ENCODE peak calls at places on chromosomes 6 and 20, in five cellular contexts. S, I, A, N and F are unnamed samples. For H3K4me1, the result is how much of the 10 kb centered on the place peaks cover.

GRCh38 chr6:33742092-33742491 is 4.6 kb downstream of the IP6K3 start:
- DNase-seq in N (no peak), A (no peak), I (no peak), S (no peak), F (peak)

GRCh38 chr6:132205946-132206345 is 195.3 kb downstream of the MOXD1 start:
- DNase-seq in S (no peak), I (no peak), A (no peak), N (no peak), F (no peak)

GRCh38 chr6:38310061-38310460 is 329.7 kb downstream of the BTBD9 start:
- DNase-seq in S (no peak), N (no peak), A (no peak), I (no peak), F (no peak)

GRCh38 chr6:137823826-137824501 is 43.1 kb upstream of the TNFAIP3 start:
- DNase-seq in A (no peak), N (peak), S (peak), I (peak), F (peak)

GRCh38 chr20:18802012-18802634 is 11.5 kb upstream of the SCP2D1 start:
- DNase-seq in N (no peak), S (no peak), I (no peak), A (no peak), F (no peak)

GRCh38 chr20:54510546-54511129 is 35.2 kb downstream of the DOK5 start:
- DNase-seq in S (peak), A (peak), N (no peak), I (no peak), F (peak)

GRCh38 chr6:29720863-29721262 is 2.4 kb upstream of the HLA-F start:
- DNase-seq in S (no peak), A (no peak), I (no peak), N (no peak), F (no peak)

GRCh38 chr6:154457881-154458284 is 52.6 kb downstream of the CNKSR3 start:
- DNase-seq in I (no peak), S (no peak), N (no peak), A (no peak), F (no peak)

GRCh38 chr6:29552512-29553051 is 7.0 kb downstream of the UBD start:
- DNase-seq in N (no peak), A (no peak), S (peak), I (no peak), F (no peak)

GRCh38 chr6:13724174-13724573 is 12.5 kb upstream of the RANBP9 start:
- DNase-seq in N (no peak), S (no peak), A (no peak), I (no peak), F (no peak)

GRCh38 chr6:136599324-136600011 is 49.2 kb upstream of the MAP7 start:
- DNase-seq in A (peak), I (no peak), N (no peak), S (peak), F (peak)

GRCh38 chr6:16730720-16731502 is 30.3 kb downstream of the ATXN1 start:
- DNase-seq in N (no peak), I (no peak), S (no peak), A (no peak), F (no peak)

GRCh38 chr6:16728513-16729182 is 32.6 kb downstream of the ATXN1 start:
- DNase-seq in S (no peak), I (no peak), A (no peak), N (no peak), F (no peak)

GRCh38 chr6:16729183-16729696 is 32.0 kb downstream of the ATXN1 start:
- DNase-seq in N (no peak), A (no peak), I (no peak), S (no peak), F (no peak)

GRCh38 chr6:16727996-16728395 is 33.3 kb downstream of the ATXN1 start:
- DNase-seq in A (no peak), N (no peak), S (no peak), I (no peak), F (no peak)

GRCh38 chr6:16729744-16730143 is 31.5 kb downstream of the ATXN1 start:
- DNase-seq in N (no peak), A (no peak), S (no peak), I (no peak), F (no peak)
- H3K4me1 ChIP-seq in N (under half), A (under half), S (under half), I (under half), F (under half)

DNA sequence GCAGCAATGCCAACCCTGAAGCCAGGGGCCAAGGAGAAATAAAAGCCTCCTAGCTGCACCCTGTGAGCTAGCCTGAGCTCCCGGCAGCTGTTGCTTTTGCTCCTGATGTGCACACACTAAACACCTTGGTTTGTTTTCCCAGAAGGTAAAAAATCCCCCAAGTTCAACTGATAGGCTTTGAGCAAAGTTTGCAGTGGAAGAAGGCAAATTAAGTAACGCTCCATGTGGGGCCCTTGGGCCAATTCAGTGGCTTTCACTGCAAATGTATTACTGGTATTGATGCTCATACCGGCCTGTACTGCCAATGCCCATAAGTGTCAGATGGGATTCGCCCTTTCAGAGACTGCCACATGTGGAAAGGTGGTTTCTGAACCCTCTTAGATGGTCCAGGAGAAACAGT is 9.4 kb upstream of the IDH3B start:
- DNase-seq in N (no peak), I (no peak), A (no peak), S (no peak), F (no peak)
- TF ChIP-seq CTCF in N (no peak), I (no peak), A (no peak), S (no peak), F (no peak)

GRCh38 chr20:57135875-57136274 is 130.6 kb downstream of the BMP7 start:
- DNase-seq in N (no peak), S (no peak), I (no peak), A (no peak), F (no peak)
- H3K27ac ChIP-seq in N (no peak), S (no peak), I (no peak), A (no peak), F (no peak)

GRCh38 chr6:144657691-144658090 is 372.6 kb downstream of the UTRN start:
- DNase-seq in S (no peak), N (no peak), I (no peak), A (no peak), F (no peak)

GRCh38 chr6:144661101-144661806 is 376.1 kb downstream of the UTRN start:
- DNase-seq in I (no peak), A (no peak), N (no peak), S (no peak), F (no peak)

GRCh38 chr6:144659202-144659731 is 374.1 kb downstream of the UTRN start:
- DNase-seq in S (peak), N (no peak), I (peak), A (peak), F (no peak)

GRCh38 chr6:144660545-144660944 is 375.4 kb downstream of the UTRN start:
- DNase-seq in S (no peak), I (no peak), A (no peak), N (no peak), F (no peak)

DNA sequence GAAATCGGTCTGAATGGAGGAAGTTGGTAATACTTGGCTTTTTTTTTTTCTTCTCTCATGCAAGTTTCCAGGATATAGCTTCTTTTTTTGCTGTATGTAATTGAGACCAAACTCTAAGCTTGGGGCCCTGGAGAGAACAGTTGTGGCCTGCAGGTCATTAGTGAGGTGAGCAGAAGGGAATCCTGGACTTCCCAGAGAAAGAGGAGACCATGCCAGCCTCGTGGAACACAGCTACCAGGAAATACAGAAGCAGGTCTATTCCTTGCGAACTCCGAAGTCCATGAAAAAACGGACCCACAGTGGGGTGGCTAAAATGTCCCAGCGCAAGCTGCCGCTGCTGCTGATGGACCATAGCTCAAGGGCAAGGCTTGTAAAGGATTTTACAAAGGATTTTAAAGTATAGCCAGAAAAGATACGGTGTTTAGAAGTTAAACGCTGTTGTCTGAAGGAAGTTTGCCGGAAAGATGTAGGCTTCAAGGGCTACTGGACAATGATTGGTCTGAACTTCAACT is 374.7 kb downstream of the UTRN start:
- DNase-seq in I (no peak), N (no peak), A (no peak), S (no peak), F (no peak)
- H3K4me1 ChIP-seq in I (under half), N (under half), A (under half), S (under half), F (under half)

GRCh38 chr20:19828233-19828632 is 70.2 kb downstream of the RIN2 start:
- DNase-seq in S (no peak), I (no peak), A (peak), N (no peak), F (no peak)
- TF ChIP-seq CTCF in S (peak), I (no peak), A (no peak), N (no peak), F (peak)

GRCh38 chr20:62770111-62770910 is 26.0 kb upstream of the MRGBP start:
- DNase-seq in N (no peak), A (no peak), I (no peak), S (no peak), F (peak)

GRCh38 chr20:62769346-62770071 is 26.8 kb upstream of the MRGBP start:
- DNase-seq in I (no peak), A (no peak), S (no peak), N (no peak), F (peak)

GRCh38 chr20:62766716-62767115 is 29.6 kb upstream of the MRGBP start:
- DNase-seq in A (no peak), I (no peak), S (no peak), N (no peak), F (peak)

GRCh38 chr20:62768815-62769287 is 27.4 kb upstream of the MRGBP start:
- DNase-seq in A (no peak), S (no peak), I (peak), N (no peak), F (no peak)

GRCh38 chr20:62768234-62768814 is 27.9 kb upstream of the MRGBP start:
- DNase-seq in A (no peak), I (no peak), S (no peak), N (no peak), F (peak)
- H3K27ac ChIP-seq in A (no peak), I (no peak), S (no peak), N (no peak), F (no peak)

DNA sequence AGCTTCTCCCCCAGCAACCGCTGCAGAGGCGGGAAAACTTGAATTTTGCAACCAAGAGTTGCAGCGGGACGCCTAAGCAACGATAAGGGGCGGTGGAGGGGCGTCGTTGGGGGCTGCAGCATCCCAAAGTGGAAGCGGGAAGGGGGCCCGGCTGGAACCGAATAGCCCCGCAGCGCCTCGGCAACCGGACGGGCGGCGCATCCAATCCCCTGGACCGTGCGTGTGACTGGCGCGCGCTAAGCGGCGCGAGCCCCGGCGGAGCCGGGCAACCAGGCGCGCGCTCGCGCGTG is 670 bp upstream of the PARD6B start:
- DNase-seq in A (no peak), S (no peak), N (no peak), I (no peak), F (no peak)
- H3K4me1 ChIP-seq in A (under half), S (under half), N (under half), I (under half), F (under half)